ENCODE peak calls at places on chromosome X, in four cellular contexts. A is Caco-2, E is fibroblast of the aortic adventitia, C is transverse colon. V is an unnamed sample.

GRCh38 chrX:134542485-134542884 is 82.5 kb downstream of the HPRT1 start:
- DNase-seq in C (no peak), E (peak; percentile 61), A (no peak), V (peak; percentile 86)

GRCh38 chrX:47573334-47574095 is 8.7 kb upstream of the TIMP1 start:
- DNase-seq in C (peak; percentile 47), A (no peak), E (peak; percentile 76), V (no peak)

GRCh38 chrX:48468693-48469691 is 1.1 kb downstream of the SLC38A5 start:
- DNase-seq in A (no peak), C (peak; percentile 31), E (no peak), V (no peak)

GRCh38 chrX:8027876-8028275 is 100.7 kb upstream of the PNPLA4 start:
- DNase-seq in A (no peak), C (no peak), E (no peak), V (no peak)

GRCh38 chrX:50903387-50904027 is 7.0 kb upstream of the BMP15 start:
- DNase-seq in A (peak; percentile 32), E (peak; percentile 7), C (no peak), V (peak; percentile 62)

GRCh38 chrX:77785746-77786548 is at the start of gene ATRX:
- DNase-seq in E (peak; percentile 77), C (peak; percentile 74), A (peak; percentile 78), V (peak; percentile 81)

GRCh38 chrX:102985182-102985581 is 48.1 kb downstream of the RAB40AL start:
- DNase-seq in E (no peak), A (no peak), C (no peak), V (no peak)

GRCh38 chrX:3550160-3550765 is 163.2 kb downstream of the PRKX start:
- DNase-seq in A (peak; percentile 42), C (peak; percentile 9), E (peak; percentile 21), V (peak; percentile 24)

GRCh38 chrX:21840199-21840557 is 761 bp downstream of the MBTPS2 start:
- DNase-seq in A (no peak), E (peak; percentile 23), C (no peak), V (peak; percentile 18)

GRCh38 chrX:109952985-109953905 is 49.7 kb upstream of the TMEM164 start:
- DNase-seq in E (peak; percentile 9), A (no peak), C (no peak), V (no peak)

GRCh38 chrX:119004920-119005524 is 30.6 kb downstream of the LONRF3 start:
- DNase-seq in E (peak; percentile 41), A (peak; percentile 42), C (peak; percentile 53), V (peak; percentile 61)

GRCh38 chrX:136892412-136892811 is 11.9 kb upstream of the RBMX start:
- DNase-seq in A (no peak), E (no peak), C (no peak), V (no peak)

GRCh38 chrX:145405012-145405411 is 157.7 kb downstream of the SPANXN1 start:
- DNase-seq in E (peak; percentile 14), A (no peak), C (no peak), V (peak; percentile 13)

GRCh38 chrX:51215266-51215665 is 117.4 kb upstream of the NUDT10 start:
- DNase-seq in A (no peak), E (no peak), C (no peak), V (no peak)

GRCh38 chrX:39149761-39150160 is 348.5 kb downstream of the MID1IP1 start:
- DNase-seq in E (peak; percentile 76), A (no peak), C (peak; percentile 75), V (peak; percentile 50)

GRCh38 chrX:107676559-107677378 is 48.5 kb downstream of the PRPS1 start:
- DNase-seq in C (peak; percentile 74), A (peak; percentile 78), E (peak; percentile 88), V (peak; percentile 97)

GRCh38 chrX:40474205-40474626 is 106.6 kb upstream of the ATP6AP2 start:
- DNase-seq in E (no peak), C (no peak), A (peak; percentile 87), V (peak; percentile 75)

GRCh38 chrX:53631156-53631555 is 55.4 kb downstream of the HUWE1 start:
- DNase-seq in C (no peak), A (no peak), E (peak; percentile 48), V (peak; percentile 34)

GRCh38 chrX:120365320-120365719 is 3.4 kb downstream of the ATP1B4 start:
- DNase-seq in C (peak; percentile 38), A (peak; percentile 30), E (peak; percentile 5), V (peak; percentile 23)

GRCh38 chrX:9609987-9610386 is 145.1 kb downstream of the TBL1X start:
- DNase-seq in E (no peak), A (no peak), C (no peak), V (no peak)

GRCh38 chrX:10783451-10783995 is 163.1 kb upstream of the MID1 start:
- DNase-seq in E (peak; percentile 28), C (no peak), A (no peak), V (no peak)

GRCh38 chrX:136586386-136586785 is 54.4 kb downstream of the VGLL1 start:
- DNase-seq in E (peak; percentile 7), C (no peak), A (no peak), V (peak; percentile 41)

GRCh38 chrX:109463729-109464128 is 18.2 kb downstream of the GUCY2F start:
- DNase-seq in C (no peak), A (no peak), E (no peak), V (no peak)

GRCh38 chrX:69173906-69174305 is 8.7 kb upstream of the PJA1 start:
- DNase-seq in E (no peak), A (no peak), C (no peak), V (no peak)

GRCh38 chrX:136147320-136147901 is at the start of gene FHL1:
- DNase-seq in A (no peak), C (peak; percentile 69), E (no peak), V (peak; percentile 44)

GRCh38 chrX:115047715-115048114 is 30.3 kb upstream of the IL13RA2 start:
- DNase-seq in C (no peak), E (no peak), A (no peak), V (peak; percentile 41)

GRCh38 chrX:88988796-88989195 is 241.8 kb downstream of the CPXCR1 start:
- DNase-seq in A (no peak), E (no peak), C (no peak), V (no peak)

GRCh38 chrX:119488749-119489148 is 20.5 kb downstream of the SLC25A5 start:
- DNase-seq in E (peak; percentile 71), C (peak; percentile 73), A (peak; percentile 53), V (peak; percentile 58)

GRCh38 chrX:149877636-149878035 is 3.3 kb upstream of the MAGEA8 start:
- DNase-seq in C (no peak), E (no peak), A (no peak), V (peak; percentile 9)

GRCh38 chrX:115616943-115617563 is 56.1 kb downstream of the PLS3 start:
- DNase-seq in C (no peak), A (no peak), E (peak; percentile 58), V (peak; percentile 89)

GRCh38 chrX:47047989-47048388 is 30.3 kb upstream of the RGN start:
- DNase-seq in A (peak; percentile 82), E (peak; percentile 9), C (no peak), V (peak; percentile 16)

GRCh38 chrX:56066016-56066415 is 166.1 kb upstream of the KLF8 start:
- DNase-seq in A (no peak), C (no peak), E (no peak), V (no peak)

GRCh38 chrX:28787206-28787605 is 200.0 kb downstream of the IL1RAPL1 start:
- DNase-seq in E (peak; percentile 40), C (no peak), A (no peak), V (peak; percentile 78)

GRCh38 chrX:11100281-11101035 is 10.7 kb upstream of the HCCS start:
- DNase-seq in C (peak; percentile 20), E (peak; percentile 90), A (peak; percentile 58), V (peak; percentile 75)

DNA sequence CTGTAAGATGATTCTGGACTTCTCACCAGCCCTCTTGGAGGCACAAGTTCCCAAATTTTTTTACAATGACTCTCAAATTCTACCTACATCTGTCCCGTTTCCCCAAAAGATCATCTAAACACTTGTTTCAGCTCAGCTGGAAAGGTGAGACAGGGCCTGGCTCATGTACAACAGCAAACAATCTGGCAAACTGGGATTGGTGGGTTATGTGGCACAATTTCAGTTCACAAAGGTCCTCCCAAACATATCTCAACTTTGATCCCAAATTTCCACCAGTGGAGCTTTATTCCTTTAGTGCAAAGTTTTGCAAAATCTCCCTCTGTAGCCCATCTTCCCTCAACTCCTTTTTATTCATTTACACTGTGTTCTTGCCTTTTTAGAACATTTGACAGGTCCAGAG is 207.1 kb downstream of the ENOX2 start:
- DNase-seq in A (no peak), C (no peak), E (no peak), V (no peak)
- H3K4me3 ChIP-seq in A (no peak overlapping the region), C (no peak overlapping the region), E (no peak overlapping the region), V (no peak overlapping the region)

DNA sequence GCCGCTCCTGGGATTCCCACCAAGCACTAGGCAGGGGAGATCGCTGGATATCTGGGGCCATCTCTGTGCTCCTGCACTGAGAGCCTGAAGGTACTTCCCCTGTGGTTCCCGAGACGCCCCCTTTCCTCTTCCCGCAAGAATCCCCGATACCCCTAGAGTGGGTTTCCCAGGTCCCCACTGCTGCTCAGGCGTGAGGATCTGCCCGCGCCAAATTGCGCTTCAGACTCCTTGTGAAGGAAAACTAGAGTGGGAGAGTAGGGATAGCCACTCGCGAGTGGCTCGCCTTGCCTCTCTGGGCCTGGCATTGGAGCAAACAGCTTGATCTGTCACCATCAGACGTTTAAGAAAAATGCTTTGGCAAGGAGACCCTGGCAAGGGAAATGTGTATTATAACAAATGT is 1.5 kb downstream of the IL1RAPL2 start:
- DNase-seq in E (no peak), C (no peak), A (no peak), V (no peak)
- H3K4me3 ChIP-seq in E (no peak overlapping the region), C (no peak overlapping the region), A (no peak overlapping the region), V (no peak overlapping the region)

GRCh38 chrX:153494061-153494460 is 719 bp upstream of the BGN start:
- DNase-seq in E (peak; percentile 21), C (no peak), A (no peak), V (peak; percentile 15)

GRCh38 chrX:153495903-153496629 is 1.3 kb downstream of the BGN start:
- DNase-seq in E (no peak), C (no peak), A (no peak), V (no peak)

GRCh38 chrX:153494541-153495361 is at the start of gene BGN:
- DNase-seq in E (peak; percentile 68), C (no peak), A (peak; percentile 71), V (peak; percentile 25)

GRCh38 chrX:153493085-153493484 is 1.7 kb upstream of the BGN start:
- DNase-seq in C (no peak), E (no peak), A (no peak), V (no peak)

GRCh38 chrX:153495362-153495751 is 577 bp downstream of the BGN start:
- DNase-seq in C (no peak), A (no peak), E (peak; percentile 66), V (peak; percentile 41)
- H3K4me3 ChIP-seq in C (peak overlapping the region; percentile 31), A (no peak overlapping the region), E (peak overlapping the region; percentile 82), V (peak overlapping the region; percentile 50)

GRCh38 chrX:153924149-153924861 is 1.8 kb downstream of the ARHGAP4 start:
- DNase-seq in A (peak; percentile 59), E (peak; percentile 35), C (peak; percentile 45), V (peak; percentile 45)

GRCh38 chrX:153926863-153927685 is 1.0 kb upstream of the ARHGAP4 start:
- DNase-seq in C (peak; percentile 77), E (peak; percentile 16), A (no peak), V (peak; percentile 18)

GRCh38 chrX:153926594-153926862 is 464 bp upstream of the ARHGAP4 start:
- DNase-seq in E (no peak), C (no peak), A (no peak), V (no peak)

GRCh38 chrX:153925739-153926593 is at the start of gene ARHGAP4:
- DNase-seq in C (no peak), A (no peak), E (no peak), V (no peak)

DNA sequence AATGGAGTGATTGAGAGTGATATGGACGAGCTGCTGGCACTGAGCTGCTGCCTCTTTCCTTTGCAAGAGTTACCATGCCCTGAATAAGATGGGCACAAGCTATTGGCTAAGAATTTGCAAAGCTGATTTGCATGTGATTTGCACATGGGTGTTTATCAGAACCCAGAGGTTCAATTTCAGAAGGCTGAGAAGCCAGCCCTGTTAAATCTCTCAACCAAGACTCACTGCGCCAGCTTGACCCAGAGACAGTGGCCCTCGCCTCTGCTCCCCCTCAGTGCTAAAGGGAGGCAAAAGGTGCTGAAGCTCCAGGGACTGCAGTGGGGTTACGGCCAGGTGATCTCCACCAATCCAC is 701 bp downstream of the ARHGAP4 start:
- DNase-seq in C (no peak), E (no peak), A (no peak), V (no peak)
- H3K4me3 ChIP-seq in C (peak overlapping the region; percentile 63), E (no peak overlapping the region), A (peak overlapping the region; percentile 36), V (no peak overlapping the region)